ENCODE peak calls at places on chromosomes 6 and 20, in five cellular contexts. Y is epithelial cell of esophagus, A is GM12865, J is lung, K is fibroblast of pulmonary artery. L is an unnamed sample.

GRCh38 chr6:2763345-2763841 is 1.8 kb upstream of the WRNIP1 start:
- DNase-seq in Y (no peak), A (no peak), J (peak), K (no peak), L (no peak)

GRCh38 chr6:158799051-158799792 is 19.9 kb downstream of the EZR start:
- DNase-seq in Y (peak), A (no peak), J (no peak), K (peak), L (no peak)

GRCh38 chr6:107612762-107613415 is 123.0 kb downstream of the SOBP start:
- DNase-seq in Y (no peak), A (no peak), J (no peak), K (no peak), L (no peak)

GRCh38 chr20:19918965-19919329 is 98.2 kb upstream of the NAA20 start:
- DNase-seq in Y (no peak), A (no peak), J (no peak), K (no peak), L (peak)

GRCh38 chr20:33211817-33212424 is 5.2 kb upstream of the BPIFA3 start:
- DNase-seq in Y (peak), A (peak), J (peak), K (peak), L (peak)

GRCh38 chr6:10964684-10965083 is 77.8 kb downstream of the SYCP2L start:
- DNase-seq in Y (no peak), A (peak), J (no peak), K (no peak), L (no peak)

GRCh38 chr20:1835531-1835930 is 59.7 kb upstream of the SIRPA start:
- DNase-seq in Y (no peak), A (no peak), J (no peak), K (no peak), L (no peak)

GRCh38 chr6:164693934-164694333 is 615.5 kb downstream of the C6orf118 start:
- DNase-seq in Y (no peak), A (no peak), J (no peak), K (peak), L (no peak)

GRCh38 chr20:10716855-10717254 is 43.1 kb upstream of the JAG1 start:
- DNase-seq in Y (no peak), A (no peak), J (no peak), K (peak), L (no peak)

GRCh38 chr20:51888186-51888790 is 86.0 kb upstream of the SALL4 start:
- DNase-seq in Y (no peak), A (no peak), J (no peak), K (no peak), L (no peak)

GRCh38 chr6:100706491-100706890 is 174.6 kb downstream of the ASCC3 start:
- DNase-seq in Y (no peak), A (no peak), J (no peak), K (no peak), L (no peak)

GRCh38 chr6:54830216-54830615 is 16.4 kb upstream of the FAM83B start:
- DNase-seq in Y (no peak), A (no peak), J (no peak), K (no peak), L (no peak)

GRCh38 chr20:1802385-1803215 is 92.6 kb upstream of the SIRPA start:
- DNase-seq in Y (peak), A (peak), J (peak), K (peak), L (peak)

GRCh38 chr20:51266353-51266752 is 243.4 kb upstream of the KCNG1 start:
- DNase-seq in Y (no peak), A (no peak), J (no peak), K (no peak), L (no peak)

GRCh38 chr20:62025832-62026563 is 39.7 kb downstream of the TAF4 start:
- DNase-seq in Y (no peak), A (no peak), J (no peak), K (peak), L (no peak)

GRCh38 chr6:95230071-95230740 is 347.1 kb upstream of the MANEA start:
- DNase-seq in Y (no peak), A (no peak), J (no peak), K (no peak), L (no peak)

DNA sequence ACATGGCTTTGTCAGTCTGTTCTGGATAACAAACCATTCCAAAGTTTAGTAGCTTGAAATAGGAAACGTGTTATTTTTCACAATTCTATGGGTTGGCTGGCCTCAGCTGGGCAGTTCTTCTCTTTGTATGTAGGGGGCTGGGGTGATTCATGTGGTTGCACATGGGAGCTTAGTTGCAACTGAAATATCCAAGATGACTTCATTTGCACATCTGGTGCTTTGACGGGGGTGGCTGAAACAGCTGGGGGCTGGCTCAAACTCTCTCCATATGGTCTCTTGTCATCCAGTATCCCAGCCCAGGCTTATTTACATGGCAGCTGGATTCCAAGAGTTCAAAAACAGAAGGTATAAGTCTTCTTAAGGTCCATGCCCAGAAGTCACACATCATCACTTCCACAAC is 9.5 kb downstream of the ECT2L start:
- DNase-seq in Y (no peak), A (no peak), J (no peak), K (peak), L (no peak)
- TF ChIP-seq CTCF in Y (no peak), A (no peak), J (no peak), K (no peak), L (no peak)

GRCh38 chr6:35582315-35582714 is 69.6 kb upstream of the TULP1 start:
- DNase-seq in Y (no peak), A (no peak), J (no peak), K (no peak), L (no peak)

GRCh38 chr6:35581633-35582032 is 68.9 kb upstream of the TULP1 start:
- DNase-seq in Y (no peak), A (no peak), J (no peak), K (no peak), L (no peak)

GRCh38 chr6:35586542-35586941 is 73.8 kb upstream of the TULP1 start:
- DNase-seq in Y (no peak), A (no peak), J (no peak), K (no peak), L (no peak)

GRCh38 chr6:35585688-35586087 is 73.0 kb upstream of the TULP1 start:
- DNase-seq in Y (no peak), A (no peak), J (no peak), K (no peak), L (no peak)

GRCh38 chr6:35583893-35584688 is 71.4 kb upstream of the TULP1 start:
- DNase-seq in Y (peak), A (peak), J (peak), K (peak), L (peak)
- TF ChIP-seq CTCF in Y (peak), A (peak), J (peak), K (peak), L (peak)

DNA sequence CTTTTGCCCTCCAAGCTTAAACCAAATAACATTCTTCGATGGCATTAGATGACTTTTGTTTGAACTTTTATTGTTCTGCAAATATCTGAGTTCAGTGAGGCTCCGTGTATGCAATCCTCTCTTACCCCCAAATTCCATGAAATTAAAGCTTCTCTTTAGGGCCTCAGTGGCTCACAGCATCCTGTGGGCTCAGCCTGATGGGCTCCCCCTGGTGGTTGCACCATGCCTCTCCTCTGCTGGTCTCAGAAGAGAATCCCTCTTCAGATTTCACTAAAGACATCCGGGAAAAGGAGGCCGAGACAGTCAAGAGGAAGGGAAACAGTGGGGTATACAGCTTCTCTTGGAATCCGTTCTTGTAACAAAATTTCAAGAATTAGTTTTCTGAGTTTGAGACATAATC is 331.6 kb upstream of the NT5E start:
- DNase-seq in Y (no peak), A (no peak), J (no peak), K (no peak), L (no peak)
- TF ChIP-seq CTCF in Y (no peak), A (no peak), J (no peak), K (peak), L (peak)

GRCh38 chr20:59583428-59584277 is 20.7 kb upstream of the PHACTR3 start:
- DNase-seq in Y (no peak), A (no peak), J (no peak), K (no peak), L (peak)

GRCh38 chr20:59584278-59584925 is 19.9 kb upstream of the PHACTR3 start:
- DNase-seq in Y (no peak), A (no peak), J (no peak), K (no peak), L (peak)

GRCh38 chr20:59587570-59587969 is 16.8 kb upstream of the PHACTR3 start:
- DNase-seq in Y (no peak), A (no peak), J (no peak), K (no peak), L (peak)

GRCh38 chr20:59586613-59587012 is 17.7 kb upstream of the PHACTR3 start:
- DNase-seq in Y (no peak), A (no peak), J (no peak), K (no peak), L (peak)

DNA sequence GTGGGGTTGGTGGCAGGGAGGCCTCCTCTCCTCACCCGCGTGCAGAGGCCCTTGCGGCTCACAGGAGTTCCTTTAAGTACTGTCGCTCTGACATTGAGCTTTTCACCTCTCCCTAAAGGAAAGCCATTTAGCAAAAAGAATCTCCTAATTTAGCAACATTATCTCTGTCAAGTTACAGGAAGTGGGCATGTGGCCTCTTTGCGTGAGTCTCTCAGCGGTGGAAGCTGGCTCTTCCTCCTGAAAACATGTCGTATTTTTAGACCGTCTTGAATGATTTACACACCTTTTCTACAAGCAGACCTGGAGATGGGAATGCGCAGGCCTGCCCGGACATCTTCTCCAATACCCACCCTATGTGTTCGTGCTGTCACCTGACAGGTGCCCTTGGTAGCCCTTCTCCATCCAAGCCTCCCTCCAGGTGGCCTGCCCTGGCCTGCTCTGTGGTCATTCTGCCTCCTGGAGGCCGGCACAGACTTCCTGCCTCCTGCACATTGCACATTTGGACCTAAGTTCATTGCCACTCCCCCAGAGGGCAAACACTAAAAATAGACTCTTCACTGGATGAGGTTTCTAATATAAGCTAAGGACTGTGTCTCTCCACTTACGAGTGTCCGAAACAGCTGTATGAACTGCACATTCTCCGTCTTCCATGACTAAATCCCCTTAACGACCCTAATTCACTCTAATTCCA is 18.5 kb upstream of the PHACTR3 start:
- DNase-seq in Y (no peak), A (no peak), J (no peak), K (no peak), L (peak)
- TF ChIP-seq CTCF in Y (no peak), A (no peak), J (no peak), K (no peak), L (no peak)

GRCh38 chr6:149446791-149447376 is 37.9 kb downstream of the ZC3H12D start:
- DNase-seq in Y (no peak), A (no peak), J (no peak), K (no peak), L (no peak)
- TF ChIP-seq CTCF in Y (no peak), A (no peak), J (no peak), K (no peak), L (peak)

GRCh38 chr6:127496471-127496870 is 22.7 kb downstream of the MTCL3 start:
- DNase-seq in Y (peak), A (no peak), J (no peak), K (peak), L (no peak)
- TF ChIP-seq CTCF in Y (no peak), A (no peak), J (no peak), K (no peak), L (no peak)

L was measured in glutamatergic neuron.